ENCODE peak calls at places on chromosomes 4 and X, in ten cellular contexts. O is NCI-H2081; G is activated CD4-positive, CD25-positive, alpha-beta regulatory T cell treated with anti-CD3 and anti-CD28 coated beads, Interleukin-2, amount 50 U/mL, for 72 hours; A is hypothalamus; Q is lower lobe of right lung; H is body of pancreas; Y is sciatic nerve; D is kidney glomerular epithelial cell; J is AG04449; U is stimulated activated CD4-positive, alpha-beta T cell treated with anti-CD3 and anti-CD28 coated beads, Interleukin-15, amount 100 ng/mL, for 1 hour. V is an unnamed sample.

GRCh38 chrX:1462596-1463251 is 10.0 kb upstream of the ASMTL start:
- DNase-seq in Q (peak), A (no peak), J (peak), U (peak), D (peak), Y (peak), H (peak), O (no peak), G (peak), V (no peak)

GRCh38 chr4:38489924-38490639 is 173.9 kb upstream of the KLF3 start:
- DNase-seq in A (no peak), Y (no peak), H (peak), Q (no peak), J (no peak), U (no peak), D (no peak), O (no peak), G (no peak), V (no peak)

GRCh38 chrX:10726647-10727046 is 106.3 kb upstream of the MID1 start:
- DNase-seq in H (peak), A (no peak), D (no peak), J (peak), Y (no peak), O (no peak), G (no peak), U (no peak), Q (no peak), V (no peak)

GRCh38 chr4:172270421-172270820 is 457.2 kb downstream of the GALNTL6 start:
- DNase-seq in A (no peak), O (peak), H (no peak), Y (no peak), G (no peak), Q (no peak), J (no peak), D (no peak), U (no peak), V (no peak)

GRCh38 chr4:2462218-2462991 is 6.5 kb upstream of the RNF4 start:
- DNase-seq in Q (peak), H (peak), J (no peak), U (peak), Y (peak), D (peak), G (peak), A (peak), O (peak), V (peak)

GRCh38 chr4:26267087-26267486 is 53.7 kb upstream of the RBPJ start:
- DNase-seq in U (no peak), Y (peak), A (no peak), J (no peak), Q (no peak), D (no peak), O (no peak), H (peak), G (no peak), V (no peak)

GRCh38 chrX:30635630-30636029 is 17.6 kb upstream of the GK start:
- DNase-seq in Y (no peak), A (no peak), Q (no peak), J (no peak), O (no peak), G (no peak), U (no peak), H (no peak), D (no peak), V (no peak)

GRCh38 chrX:16882188-16882587 is 12.0 kb upstream of the RBBP7 start:
- DNase-seq in H (peak), A (no peak), Q (peak), Y (no peak), O (peak), D (no peak), G (no peak), J (no peak), U (no peak), V (no peak)

GRCh38 chr4:15996773-15997172 is 33.8 kb upstream of the FGFBP2 start:
- DNase-seq in D (no peak), Y (no peak), G (no peak), H (no peak), J (no peak), O (no peak), A (no peak), U (no peak), Q (no peak), V (no peak)

GRCh38 chrX:19862634-19863236 is 24.7 kb downstream of the SH3KBP1 start:
- DNase-seq in J (no peak), D (no peak), Q (no peak), H (no peak), Y (no peak), O (no peak), U (no peak), A (no peak), G (no peak), V (no peak)

GRCh38 chr4:162865102-162865501 is 301.6 kb downstream of the NAF1 start:
- DNase-seq in H (no peak), D (no peak), G (no peak), Q (no peak), Y (no peak), U (no peak), J (no peak), O (no peak), A (no peak), V (no peak)

GRCh38 chr4:87838207-87838606 is 5.4 kb downstream of the MEPE start:
- DNase-seq in U (no peak), D (no peak), O (no peak), H (no peak), A (no peak), Q (no peak), Y (no peak), G (no peak), J (no peak), V (no peak)

GRCh38 chr4:150784305-150784704 is 202.4 kb downstream of the MAB21L2 start:
- DNase-seq in U (no peak), D (no peak), H (no peak), Q (no peak), O (no peak), G (no peak), J (no peak), Y (no peak), A (no peak), V (no peak)

GRCh38 chr4:62262676-62263075 is 1062.5 kb downstream of the ADGRL3 start:
- DNase-seq in G (no peak), A (no peak), D (no peak), H (no peak), U (no peak), J (no peak), O (no peak), Y (no peak), Q (no peak), V (no peak)

GRCh38 chrX:38560776-38561125 is 591 bp upstream of the TSPAN7 start:
- DNase-seq in A (no peak), O (no peak), G (no peak), J (no peak), U (no peak), H (no peak), Y (peak), Q (no peak), D (no peak), V (peak)

GRCh38 chrX:154369453-154370299 is 4.8 kb downstream of the FLNA start:
- DNase-seq in D (peak), J (peak), Q (peak), O (peak), H (peak), A (peak), G (no peak), Y (peak), U (peak), V (peak)

GRCh38 chr4:141697116-141697515 is 60.7 kb downstream of the IL15 start:
- DNase-seq in J (no peak), H (no peak), G (no peak), A (no peak), O (no peak), D (no peak), Q (no peak), U (no peak), Y (no peak), V (no peak)

GRCh38 chrX:49838374-49838773 is 9.3 kb downstream of the PAGE4 start:
- DNase-seq in G (no peak), H (peak), A (peak), Q (no peak), U (no peak), D (peak), Y (no peak), O (no peak), J (no peak), V (no peak)

GRCh38 chr4:95985791-95986190 is 145.9 kb downstream of the PDHA2 start:
- DNase-seq in Q (no peak), D (no peak), Y (no peak), G (no peak), H (no peak), J (no peak), A (no peak), O (no peak), U (no peak), V (no peak)

GRCh38 chr4:949656-950055 is 17.4 kb downstream of the TMEM175 start:
- DNase-seq in D (no peak), Y (peak), G (no peak), U (no peak), H (no peak), O (no peak), A (no peak), J (no peak), Q (no peak), V (no peak)

GRCh38 chr4:83830138-83830537 is 294.2 kb downstream of the GPAT3 start:
- DNase-seq in H (no peak), Y (no peak), Q (no peak), G (no peak), D (no peak), J (no peak), U (no peak), O (peak), A (no peak), V (no peak)

GRCh38 chr4:40954119-40954668 is 204.4 kb downstream of the NSUN7 start:
- DNase-seq in U (no peak), H (no peak), O (no peak), Q (no peak), D (no peak), A (no peak), G (no peak), J (no peak), Y (no peak), V (no peak)

GRCh38 chr4:109113511-109113910 is 188.9 kb downstream of the COL25A1 start:
- DNase-seq in A (no peak), J (peak), U (no peak), Q (no peak), O (no peak), D (no peak), Y (no peak), H (no peak), G (no peak), V (no peak)